ENCODE peak calls at places on chromosome 11, in four cellular contexts. One of them, this sample, is unnamed.

GRCh38 chr11:122746050-122746478 is 90.5 kb downstream of the UBASH3B start:
- DNase-seq in endothelial cell: no peak
- DNase-seq in left ventricle myocardium inferior: no peak
- DNase-seq in body of pancreas: no peak
- DNase-seq in this sample: no peak

GRCh38 chr11:79417069-79417920 is 23.5 kb downstream of the TENM4 start:
- DNase-seq in endothelial cell: no peak
- DNase-seq in left ventricle myocardium inferior: no peak
- DNase-seq in body of pancreas: no peak
- DNase-seq in this sample: no peak

GRCh38 chr11:83680351-83680750 is 394.2 kb upstream of the CCDC90B start:
- DNase-seq in endothelial cell: no peak
- DNase-seq in left ventricle myocardium inferior: no peak
- DNase-seq in body of pancreas: no peak
- DNase-seq in this sample: no peak

GRCh38 chr11:62689421-62690183 is at the start of gene LRRN4CL:
- DNase-seq in endothelial cell: no peak
- DNase-seq in left ventricle myocardium inferior: peak
- DNase-seq in body of pancreas: peak
- DNase-seq in this sample: peak

GRCh38 chr11:70924108-70924507 is 328.3 kb downstream of the SHANK2 start:
- DNase-seq in endothelial cell: no peak
- DNase-seq in left ventricle myocardium inferior: no peak
- DNase-seq in body of pancreas: no peak
- DNase-seq in this sample: no peak

GRCh38 chr11:110897035-110897434 is 184.8 kb upstream of the ARHGAP20 start:
- DNase-seq in endothelial cell: no peak
- DNase-seq in left ventricle myocardium inferior: no peak
- DNase-seq in body of pancreas: no peak
- DNase-seq in this sample: no peak

GRCh38 chr11:96242971-96243647 is 99.9 kb downstream of the MAML2 start:
- DNase-seq in endothelial cell: peak
- DNase-seq in left ventricle myocardium inferior: peak
- DNase-seq in body of pancreas: peak
- DNase-seq in this sample: peak

GRCh38 chr11:6442441-6442840 is 1.7 kb upstream of the HPX start:
- DNase-seq in endothelial cell: no peak
- DNase-seq in left ventricle myocardium inferior: no peak
- DNase-seq in body of pancreas: no peak
- DNase-seq in this sample: no peak

GRCh38 chr11:11501546-11502274 is 120.1 kb downstream of the GALNT18 start:
- DNase-seq in endothelial cell: no peak
- DNase-seq in left ventricle myocardium inferior: no peak
- DNase-seq in body of pancreas: no peak
- DNase-seq in this sample: peak

GRCh38 chr11:88779551-88779950 is 286.2 kb downstream of the GRM5 start:
- DNase-seq in endothelial cell: no peak
- DNase-seq in left ventricle myocardium inferior: no peak
- DNase-seq in body of pancreas: no peak
- DNase-seq in this sample: no peak

GRCh38 chr11:64358907-64359711 is at the start of gene RPS6KA4:
- DNase-seq in endothelial cell: peak
- DNase-seq in left ventricle myocardium inferior: peak
- DNase-seq in body of pancreas: peak
- DNase-seq in this sample: peak

GRCh38 chr11:102799656-102800339 is 1.8 kb upstream of the MMP1 start:
- DNase-seq in endothelial cell: no peak
- DNase-seq in left ventricle myocardium inferior: no peak
- DNase-seq in body of pancreas: no peak
- DNase-seq in this sample: no peak

GRCh38 chr11:1487091-1487850 is 692 bp upstream of the MOB2 start:
- DNase-seq in endothelial cell: no peak
- DNase-seq in left ventricle myocardium inferior: peak
- DNase-seq in body of pancreas: peak
- DNase-seq in this sample: no peak

GRCh38 chr11:8532475-8532874 is 61.6 kb downstream of the STK33 start:
- DNase-seq in endothelial cell: no peak
- DNase-seq in left ventricle myocardium inferior: no peak
- DNase-seq in body of pancreas: no peak
- DNase-seq in this sample: no peak

GRCh38 chr11:24820541-24820940 is 323.7 kb downstream of the LUZP2 start:
- DNase-seq in endothelial cell: no peak
- DNase-seq in left ventricle myocardium inferior: no peak
- DNase-seq in body of pancreas: no peak
- DNase-seq in this sample: no peak

GRCh38 chr11:87926250-87926970 is 248.8 kb downstream of the RAB38 start:
- DNase-seq in endothelial cell: no peak
- DNase-seq in left ventricle myocardium inferior: no peak
- DNase-seq in body of pancreas: no peak
- DNase-seq in this sample: no peak

GRCh38 chr11:58047818-58048217 is 17.1 kb downstream of the OR6Q1 start:
- DNase-seq in endothelial cell: no peak
- DNase-seq in left ventricle myocardium inferior: no peak
- DNase-seq in body of pancreas: no peak
- DNase-seq in this sample: no peak

GRCh38 chr11:18144243-18144642 is 11.9 kb downstream of the MRGPRX3 start:
- DNase-seq in endothelial cell: no peak
- DNase-seq in left ventricle myocardium inferior: no peak
- DNase-seq in body of pancreas: no peak
- DNase-seq in this sample: no peak

GRCh38 chr11:10622957-10623787 is 54.7 kb upstream of the LYVE1 start:
- DNase-seq in endothelial cell: no peak
- DNase-seq in left ventricle myocardium inferior: peak
- DNase-seq in body of pancreas: no peak
- DNase-seq in this sample: no peak

GRCh38 chr11:65016705-65017104 is 2.7 kb downstream of the ARL2 start:
- DNase-seq in endothelial cell: no peak
- DNase-seq in left ventricle myocardium inferior: no peak
- DNase-seq in body of pancreas: no peak
- DNase-seq in this sample: no peak

GRCh38 chr11:78564037-78564888 is 10.4 kb downstream of the NARS2 start:
- DNase-seq in endothelial cell: peak
- DNase-seq in left ventricle myocardium inferior: no peak
- DNase-seq in body of pancreas: peak
- DNase-seq in this sample: peak

GRCh38 chr11:11313902-11314692 is 39.0 kb downstream of the CSNK2A3 start:
- DNase-seq in endothelial cell: no peak
- DNase-seq in left ventricle myocardium inferior: no peak
- DNase-seq in body of pancreas: peak
- DNase-seq in this sample: no peak

GRCh38 chr11:93196816-93197382 is 892 bp downstream of the SLC36A4 start:
- DNase-seq in endothelial cell: no peak
- DNase-seq in left ventricle myocardium inferior: no peak
- DNase-seq in body of pancreas: no peak
- DNase-seq in this sample: no peak

GRCh38 chr11:60900673-60901404 is 5.5 kb downstream of the PRPF19 start:
- DNase-seq in endothelial cell: no peak
- DNase-seq in left ventricle myocardium inferior: no peak
- DNase-seq in body of pancreas: no peak
- DNase-seq in this sample: no peak

GRCh38 chr11:23543651-23544216 is 683.5 kb upstream of the CCDC179 start:
- DNase-seq in endothelial cell: no peak
- DNase-seq in left ventricle myocardium inferior: no peak
- DNase-seq in body of pancreas: no peak
- DNase-seq in this sample: no peak

GRCh38 chr11:117546431-117547160 is 218.9 kb downstream of the CEP164 start:
- DNase-seq in endothelial cell: no peak
- DNase-seq in left ventricle myocardium inferior: no peak
- DNase-seq in body of pancreas: no peak
- DNase-seq in this sample: no peak

GRCh38 chr11:102361100-102362021 is 14.3 kb downstream of the BIRC2 start:
- DNase-seq in endothelial cell: no peak
- DNase-seq in left ventricle myocardium inferior: no peak
- DNase-seq in body of pancreas: no peak
- DNase-seq in this sample: no peak

GRCh38 chr11:57751676-57752253 is at the start of gene BTBD18:
- DNase-seq in endothelial cell: peak
- DNase-seq in left ventricle myocardium inferior: no peak
- DNase-seq in body of pancreas: peak
- DNase-seq in this sample: peak

GRCh38 chr11:75583710-75584658 is 21.9 kb downstream of the SERPINH1 start:
- DNase-seq in endothelial cell: peak
- DNase-seq in left ventricle myocardium inferior: peak
- DNase-seq in body of pancreas: peak
- DNase-seq in this sample: peak

GRCh38 chr11:40162901-40163300 is 1296.6 kb downstream of the LRRC4C start:
- DNase-seq in endothelial cell: no peak
- DNase-seq in left ventricle myocardium inferior: no peak
- DNase-seq in body of pancreas: no peak
- DNase-seq in this sample: no peak

GRCh38 chr11:65639623-65640482 is 2.0 kb downstream of the SIPA1 start:
- DNase-seq in endothelial cell: peak
- DNase-seq in left ventricle myocardium inferior: peak
- DNase-seq in body of pancreas: no peak
- DNase-seq in this sample: no peak

GRCh38 chr11:46343520-46343919 is 3.7 kb upstream of the DGKZ start:
- DNase-seq in endothelial cell: no peak
- DNase-seq in left ventricle myocardium inferior: no peak
- DNase-seq in body of pancreas: no peak
- DNase-seq in this sample: no peak

GRCh38 chr11:19498986-19499669 is 213.5 kb upstream of the NAV2 start:
- DNase-seq in endothelial cell: no peak
- DNase-seq in left ventricle myocardium inferior: no peak
- DNase-seq in body of pancreas: no peak
- DNase-seq in this sample: no peak

DNA sequence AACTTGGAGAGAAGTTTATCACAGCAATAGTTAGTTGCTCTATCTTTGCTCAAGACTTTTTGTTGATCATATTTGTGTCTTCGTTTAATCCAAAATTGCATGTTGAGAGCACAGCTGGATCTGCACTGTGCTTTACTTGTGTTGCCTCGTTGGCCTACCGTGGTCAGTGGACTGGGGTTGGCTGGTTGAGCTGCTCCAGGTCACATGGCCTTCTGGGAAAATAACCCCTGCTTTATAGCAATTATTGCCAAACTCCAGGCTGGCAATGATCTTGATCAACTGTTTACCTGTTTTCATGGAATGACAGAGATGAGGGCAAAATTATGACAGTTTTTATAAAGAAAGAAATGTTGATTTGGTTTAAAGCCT is 5.7 kb upstream of the PLET1 start:
- DNase-seq in endothelial cell: no peak
- DNase-seq in left ventricle myocardium inferior: no peak
- DNase-seq in body of pancreas: no peak
- DNase-seq in this sample: no peak
- TF ChIP-seq CTCF in endothelial cell: no peak
- TF ChIP-seq CTCF in left ventricle myocardium inferior: no peak
- TF ChIP-seq CTCF in body of pancreas: no peak
- TF ChIP-seq CTCF in this sample: no peak

DNA sequence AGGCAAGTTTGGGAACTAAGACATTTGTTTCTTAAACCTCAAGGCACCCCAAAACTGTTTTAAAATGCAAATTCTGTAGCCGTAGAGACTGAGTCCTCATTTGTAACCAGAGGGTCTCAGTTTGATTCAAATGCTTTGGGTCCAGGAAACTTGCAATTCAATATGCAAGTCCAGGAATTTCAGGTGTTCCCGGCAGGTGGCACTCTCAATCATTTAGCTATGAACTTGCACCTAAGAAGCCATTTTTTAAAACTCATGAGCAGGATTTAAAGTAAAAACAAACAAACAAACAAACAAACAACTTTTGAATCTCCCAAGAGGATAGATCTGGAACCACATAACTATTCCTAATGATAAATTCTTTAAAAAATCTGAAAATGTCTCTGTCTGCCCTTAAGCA is 8.7 kb upstream of the ABTB2 start:
- DNase-seq in endothelial cell: no peak
- DNase-seq in left ventricle myocardium inferior: no peak
- DNase-seq in body of pancreas: peak
- DNase-seq in this sample: no peak
- TF ChIP-seq CTCF in endothelial cell: no peak
- TF ChIP-seq CTCF in left ventricle myocardium inferior: peak
- TF ChIP-seq CTCF in body of pancreas: peak
- TF ChIP-seq CTCF in this sample: peak

GRCh38 chr11:129416080-129416820 is 40.6 kb downstream of the BARX2 start:
- DNase-seq in endothelial cell: no peak
- DNase-seq in left ventricle myocardium inferior: no peak
- DNase-seq in body of pancreas: no peak
- DNase-seq in this sample: peak

GRCh38 chr11:129408865-129409444 is 33.3 kb downstream of the BARX2 start:
- DNase-seq in endothelial cell: no peak
- DNase-seq in left ventricle myocardium inferior: no peak
- DNase-seq in body of pancreas: no peak
- DNase-seq in this sample: no peak

GRCh38 chr11:129412501-129412900 is 36.9 kb downstream of the BARX2 start:
- DNase-seq in endothelial cell: no peak
- DNase-seq in left ventricle myocardium inferior: no peak
- DNase-seq in body of pancreas: no peak
- DNase-seq in this sample: peak

GRCh38 chr11:129414144-129414876 is 38.7 kb downstream of the BARX2 start:
- DNase-seq in endothelial cell: no peak
- DNase-seq in left ventricle myocardium inferior: no peak
- DNase-seq in body of pancreas: no peak
- DNase-seq in this sample: no peak

DNA sequence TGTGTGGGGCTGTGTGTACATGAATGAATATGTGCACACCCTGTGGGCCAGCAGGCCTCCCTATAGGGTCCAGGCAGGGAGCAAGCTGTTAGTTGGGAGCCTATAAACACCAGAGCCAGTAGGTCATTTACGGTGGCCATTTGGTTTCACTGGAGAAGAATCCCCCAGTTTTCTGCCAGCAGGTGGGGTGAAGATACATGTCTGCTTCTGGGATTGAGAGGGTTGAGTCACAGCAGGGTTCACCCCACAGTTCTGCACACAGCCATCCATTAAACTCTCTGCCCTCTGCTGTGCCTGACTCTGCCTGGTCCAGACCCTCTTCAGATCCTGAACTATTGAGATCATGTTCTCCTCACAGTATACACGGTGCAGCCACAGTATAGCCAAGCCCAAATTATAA is 34.9 kb downstream of the BARX2 start:
- DNase-seq in endothelial cell: no peak
- DNase-seq in left ventricle myocardium inferior: no peak
- DNase-seq in body of pancreas: no peak
- DNase-seq in this sample: no peak
- TF ChIP-seq CTCF in endothelial cell: no peak
- TF ChIP-seq CTCF in left ventricle myocardium inferior: no peak
- TF ChIP-seq CTCF in body of pancreas: no peak
- TF ChIP-seq CTCF in this sample: no peak

DNA sequence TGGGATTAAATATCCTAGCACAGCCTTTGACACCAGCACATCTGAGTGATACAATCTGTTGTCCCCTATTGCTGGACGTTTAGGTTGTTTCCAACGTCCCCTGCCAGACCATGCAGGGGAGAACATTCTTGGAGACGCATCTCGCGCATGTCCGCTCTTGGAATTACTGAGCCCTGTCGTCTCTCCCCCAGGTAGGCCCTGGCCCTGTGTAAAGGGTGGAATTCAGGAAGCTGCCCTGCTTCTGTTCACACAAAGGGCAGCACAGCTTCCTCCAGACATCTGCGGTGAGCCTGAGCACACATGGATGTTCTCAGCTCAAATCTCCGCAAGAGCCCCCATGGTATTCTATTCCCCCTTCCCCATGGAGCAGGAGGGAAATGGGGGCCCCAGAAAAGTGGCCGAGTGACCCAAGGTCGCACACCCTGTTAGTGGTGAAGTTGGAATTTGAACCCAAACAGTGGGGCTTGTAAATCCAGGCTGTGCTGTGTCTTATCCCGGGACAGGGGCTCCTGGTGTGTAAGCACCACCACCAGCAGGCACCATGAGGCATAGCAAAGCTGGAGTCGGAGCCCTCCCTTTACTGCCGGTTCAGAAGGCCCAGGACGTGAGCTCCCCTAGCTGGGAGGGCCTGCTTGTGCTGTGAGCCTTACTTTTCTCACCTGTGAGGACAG is 5.0 kb upstream of the FGF19 start:
- DNase-seq in endothelial cell: no peak
- DNase-seq in left ventricle myocardium inferior: no peak
- DNase-seq in body of pancreas: no peak
- DNase-seq in this sample: no peak
- TF ChIP-seq CTCF in endothelial cell: no peak
- TF ChIP-seq CTCF in left ventricle myocardium inferior: no peak
- TF ChIP-seq CTCF in body of pancreas: no peak
- TF ChIP-seq CTCF in this sample: no peak